ENCODE peak calls at places on chromosomes 2 and 18, in five cellular contexts. M, K, C, V and L are unnamed samples.

GRCh38 chr2:133431289-133431688 is 137.0 kb downstream of the NCKAP5 start:
- DNase-seq in M (no peak), K (no peak), C (no peak), V (no peak), L (no peak)

GRCh38 chr2:25368650-25369049 is 26.9 kb upstream of the DNMT3A start:
- DNase-seq in M (no peak), K (no peak), C (no peak), V (no peak), L (no peak)

GRCh38 chr18:9788140-9788539 is 80.0 kb downstream of the RAB31 start:
- DNase-seq in M (no peak), K (no peak), C (no peak), V (no peak), L (no peak)

GRCh38 chr2:136917281-136917680 is 151.9 kb downstream of the THSD7B start:
- DNase-seq in M (no peak), K (no peak), C (no peak), V (no peak), L (no peak)

GRCh38 chr2:36478332-36478738 is 119.6 kb downstream of the FEZ2 start:
- DNase-seq in M (no peak), K (no peak), C (no peak), V (no peak), L (no peak)

GRCh38 chr2:19358242-19359020 is at the start of gene OSR1:
- DNase-seq in M (no peak), K (peak; percentile 13), C (no peak), V (peak; percentile 71), L (no peak)

GRCh38 chr2:61707984-61708852 is 145.6 kb downstream of the FAM161A start:
- DNase-seq in M (no peak), K (peak; percentile 82), C (no peak), V (no peak), L (no peak)

GRCh38 chr2:63842149-63843061 is 709 bp downstream of the UGP2 start:
- DNase-seq in M (no peak), K (no peak), C (no peak), V (peak; percentile 13), L (peak; percentile 27)

GRCh38 chr2:5539281-5540211 is 152.6 kb upstream of the SOX11 start:
- DNase-seq in M (no peak), K (no peak), C (no peak), V (no peak), L (no peak)

GRCh38 chr18:78977627-78978271 is 1.9 kb upstream of the SALL3 start:
- DNase-seq in M (no peak), K (no peak), C (no peak), V (no peak), L (no peak)

GRCh38 chr2:130760754-130761751 is 5.7 kb downstream of the AMER3 start:
- DNase-seq in M (no peak), K (no peak), C (no peak), V (no peak), L (no peak)

GRCh38 chr2:217789736-217790181 is 213.0 kb downstream of the TNS1 start:
- DNase-seq in M (no peak), K (no peak), C (no peak), V (no peak), L (no peak)

GRCh38 chr2:71725836-71726235 is 272.5 kb downstream of the DYSF start:
- DNase-seq in M (no peak), K (no peak), C (no peak), V (no peak), L (no peak)